ENCODE peak calls at places on chromosomes 13 and 19, in eight cellular contexts. H, P, W, N, C, I, T and Q are unnamed samples.

GRCh38 chr13:99834246-99834645 is 137.3 kb downstream of the ZIC5 start:
- DNase-seq in H (no peak), P (no peak), W (no peak), N (no peak), C (no peak), I (no peak), T (no peak), Q (no peak)

GRCh38 chr13:39779337-39780270 is 124.1 kb downstream of the COG6 start:
- DNase-seq in H (no peak), P (no peak), W (peak), N (no peak), C (no peak), I (peak), T (no peak), Q (no peak)

GRCh38 chr19:12884926-12885748 is 1.9 kb downstream of the KLF1 start:
- DNase-seq in H (peak), P (peak), W (peak), N (peak), C (no peak), I (peak), T (peak), Q (peak)

GRCh38 chr19:45821103-45821521 is 6.0 kb upstream of the RSPH6A start:
- DNase-seq in H (no peak), P (no peak), W (no peak), N (no peak), C (no peak), I (no peak), T (peak), Q (no peak)

GRCh38 chr13:49643003-49643651 is 14.8 kb downstream of the ARL11 start:
- DNase-seq in H (no peak), P (no peak), W (no peak), N (no peak), C (no peak), I (no peak), T (no peak), Q (no peak)

GRCh38 chr13:78046349-78046748 is 127.7 kb upstream of the EDNRB start:
- DNase-seq in H (no peak), P (no peak), W (no peak), N (no peak), C (no peak), I (no peak), T (no peak), Q (no peak)

GRCh38 chr13:52713894-52714293 is 25.7 kb downstream of the CNMD start:
- DNase-seq in H (no peak), P (no peak), W (no peak), N (no peak), C (no peak), I (no peak), T (peak), Q (no peak)

GRCh38 chr19:28710278-28710677 is 502.7 kb downstream of the UQCRFS1 start:
- DNase-seq in H (no peak), P (peak), W (no peak), N (peak), C (peak), I (peak), T (peak), Q (no peak)

GRCh38 chr13:76474356-76474755 is 411.8 kb downstream of the KCTD12 start:
- DNase-seq in H (no peak), P (no peak), W (no peak), N (no peak), C (no peak), I (no peak), T (no peak), Q (no peak)

GRCh38 chr13:45393941-45394570 is 24.1 kb downstream of the SLC25A30 start:
- DNase-seq in H (no peak), P (peak), W (peak), N (peak), C (no peak), I (peak), T (no peak), Q (peak)

GRCh38 chr13:110229905-110230563 is 76.9 kb downstream of the COL4A1 start:
- DNase-seq in H (no peak), P (no peak), W (no peak), N (no peak), C (no peak), I (no peak), T (no peak), Q (no peak)

GRCh38 chr19:28425431-28425931 is 787.5 kb downstream of the UQCRFS1 start:
- DNase-seq in H (no peak), P (no peak), W (no peak), N (no peak), C (no peak), I (peak), T (no peak), Q (no peak)

GRCh38 chr13:108917581-108917980 is 288.2 kb downstream of the MYO16 start:
- DNase-seq in H (no peak), P (no peak), W (no peak), N (no peak), C (no peak), I (peak), T (no peak), Q (no peak)

GRCh38 chr19:52200044-52200443 is 10.2 kb downstream of the PPP2R1A start:
- DNase-seq in H (peak), P (no peak), W (no peak), N (no peak), C (no peak), I (peak), T (peak), Q (no peak)

GRCh38 chr13:67932991-67933390 is 702.9 kb upstream of the PCDH9 start:
- DNase-seq in H (no peak), P (no peak), W (no peak), N (peak), C (no peak), I (no peak), T (no peak), Q (no peak)

GRCh38 chr19:53881482-53882390 is at the start of gene PRKCG:
- DNase-seq in H (peak), P (no peak), W (peak), N (no peak), C (no peak), I (peak), T (no peak), Q (no peak)

GRCh38 chr13:42574011-42574410 is at the start of gene TNFSF11:
- DNase-seq in H (no peak), P (no peak), W (no peak), N (peak), C (no peak), I (no peak), T (no peak), Q (peak)

GRCh38 chr19:51690359-51691121 is 2.6 kb upstream of the SPACA6 start:
- DNase-seq in H (peak), P (no peak), W (peak), N (no peak), C (peak), I (peak), T (peak), Q (no peak)

GRCh38 chr19:14022469-14022868 is 5.5 kb upstream of the RLN3 start:
- DNase-seq in H (peak), P (no peak), W (no peak), N (no peak), C (no peak), I (no peak), T (no peak), Q (no peak)

GRCh38 chr13:46908511-46908910 is 11.7 kb upstream of the HTR2A start:
- DNase-seq in H (no peak), P (no peak), W (no peak), N (no peak), C (no peak), I (peak), T (no peak), Q (no peak)

GRCh38 chr13:37023871-37024270 is 23.3 kb downstream of the EXOSC8 start:
- DNase-seq in H (no peak), P (no peak), W (no peak), N (no peak), C (no peak), I (peak), T (no peak), Q (no peak)